ENCODE peak calls at places on chromosomes 13 and 19, in eight cellular contexts. J is osteoblast; G is CD4-positive, CD25-positive, alpha-beta regulatory T cell; B is MG63; K is IMR-90; T is psoas muscle; O is pancreas; U is CD8-positive, alpha-beta T cell. D is an unnamed sample.

GRCh38 chr19:34366670-34367423 is 1.9 kb downstream of the GPI start:
- DNase-seq in J (peak; percentile 90), G (no peak), B (peak; percentile 18), K (peak; percentile 74), T (no peak), O (no peak), U (no peak), D (no peak)

GRCh38 chr13:101730420-101731000 is 278.0 kb downstream of the ITGBL1 start:
- DNase-seq in J (peak; percentile 60), G (no peak), B (no peak), K (no peak), T (no peak), O (no peak), U (no peak), D (no peak)

GRCh38 chr13:59356607-59357006 is 807.1 kb downstream of the DIAPH3 start:
- DNase-seq in J (no peak), G (no peak), B (peak; percentile 9), K (peak; percentile 37), T (peak; percentile 64), O (peak; percentile 75), U (no peak), D (no peak)

GRCh38 chr13:80904386-80904785 is 563.5 kb upstream of the SPRY2 start:
- DNase-seq in J (no peak), G (no peak), B (no peak), K (no peak), T (no peak), O (no peak), U (no peak), D (no peak)

GRCh38 chr19:29088761-29089160 is 124.2 kb downstream of the UQCRFS1 start:
- DNase-seq in J (no peak), G (no peak), B (no peak), K (no peak), T (no peak), O (no peak), U (no peak), D (no peak)

GRCh38 chr19:16067205-16067938 is 8.9 kb upstream of the TPM4 start:
- DNase-seq in J (peak; percentile 97), G (no peak), B (peak; percentile 99), K (peak; percentile 87), T (peak; percentile 40), O (peak; percentile 45), U (no peak), D (no peak)

GRCh38 chr19:2549701-2550191 is 73.8 kb downstream of the GADD45B start:
- DNase-seq in J (peak; percentile 98), G (no peak), B (peak; percentile 42), K (peak; percentile 88), T (peak; percentile 82), O (no peak), U (no peak), D (no peak)

GRCh38 chr13:39189778-39190177 is 151.5 kb downstream of the NHLRC3 start:
- DNase-seq in J (no peak), G (no peak), B (no peak), K (no peak), T (no peak), O (no peak), U (no peak), D (no peak)

GRCh38 chr19:36748431-36749275 is 24.0 kb downstream of the ZNF850 start:
- DNase-seq in J (peak; percentile 10), G (no peak), B (no peak), K (no peak), T (no peak), O (no peak), U (no peak), D (no peak)

GRCh38 chr19:36745870-36746269 is 26.7 kb downstream of the ZNF850 start:
- DNase-seq in J (no peak), G (no peak), B (no peak), K (no peak), T (no peak), O (no peak), U (no peak), D (no peak)

GRCh38 chr19:36750066-36750691 is 22.4 kb downstream of the ZNF850 start:
- DNase-seq in J (no peak), G (no peak), B (no peak), K (no peak), T (no peak), O (no peak), U (no peak), D (no peak)

DNA sequence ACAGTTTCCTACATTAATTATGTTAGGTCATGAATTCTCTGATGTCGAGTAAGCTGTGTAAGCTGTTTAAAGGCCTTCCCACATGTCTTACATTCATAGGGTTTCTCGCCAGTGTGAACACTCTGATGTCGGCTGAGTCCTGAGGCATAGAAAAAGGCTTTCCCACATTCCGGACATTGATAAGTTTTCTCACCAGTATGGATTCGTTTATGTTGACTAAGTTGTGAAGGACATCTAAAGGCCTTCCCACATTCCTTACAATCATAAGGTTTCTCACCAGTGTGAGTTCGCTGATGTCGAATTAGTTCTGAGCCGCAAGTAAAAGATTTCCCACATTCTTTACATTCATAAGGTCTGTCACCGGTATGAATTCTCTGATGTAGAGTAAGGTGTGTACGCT is 24.9 kb downstream of the ZNF850 start:
- DNase-seq in J (no peak), G (no peak), B (no peak), K (no peak), T (no peak), O (no peak), U (no peak), D (no peak)
- H3K9me3 ChIP-seq in J (peaks cover 61% of the 10 kb centered on the region), G (peaks cover 100% of the 10 kb centered on the region), B (peaks cover 50% of the 10 kb centered on the region), K (peaks cover 82% of the 10 kb centered on the region), T (peaks cover 99% of the 10 kb centered on the region), O (peaks cover 15% of the 10 kb centered on the region), U (peaks cover 64% of the 10 kb centered on the region), D (peaks cover 53% of the 10 kb centered on the region)

DNA sequence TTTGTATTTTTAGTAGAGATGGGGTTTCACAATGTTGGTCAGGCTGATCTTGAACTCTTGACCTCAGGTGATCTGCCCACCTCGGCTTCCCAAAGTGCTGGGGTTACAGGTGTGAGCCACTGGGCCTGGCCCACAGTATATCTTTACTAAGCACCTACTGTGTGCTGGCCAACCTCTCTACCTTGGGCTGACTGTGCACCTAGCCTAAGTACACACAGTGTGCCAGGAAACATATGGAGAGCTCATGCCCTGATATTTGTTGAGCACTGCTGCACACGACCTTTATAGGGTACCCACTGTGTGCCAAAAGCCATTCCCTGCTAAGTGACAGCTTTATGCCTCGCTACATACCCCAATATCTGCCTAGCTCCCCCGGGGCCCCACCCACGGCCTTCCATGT is 6.3 kb upstream of the ARHGAP45 start:
- DNase-seq in J (no peak), G (no peak), B (no peak), K (no peak), T (no peak), O (no peak), U (no peak), D (no peak)
- H3K9me3 ChIP-seq in J (peaks cover 26% of the 10 kb centered on the region), G (no peaks in the 10 kb centered on the region), B (no peaks in the 10 kb centered on the region), K (peaks cover 33% of the 10 kb centered on the region), T (peaks cover 33% of the 10 kb centered on the region), O (no peaks in the 10 kb centered on the region), U (peaks cover 11% of the 10 kb centered on the region), D (no peaks in the 10 kb centered on the region)

DNA sequence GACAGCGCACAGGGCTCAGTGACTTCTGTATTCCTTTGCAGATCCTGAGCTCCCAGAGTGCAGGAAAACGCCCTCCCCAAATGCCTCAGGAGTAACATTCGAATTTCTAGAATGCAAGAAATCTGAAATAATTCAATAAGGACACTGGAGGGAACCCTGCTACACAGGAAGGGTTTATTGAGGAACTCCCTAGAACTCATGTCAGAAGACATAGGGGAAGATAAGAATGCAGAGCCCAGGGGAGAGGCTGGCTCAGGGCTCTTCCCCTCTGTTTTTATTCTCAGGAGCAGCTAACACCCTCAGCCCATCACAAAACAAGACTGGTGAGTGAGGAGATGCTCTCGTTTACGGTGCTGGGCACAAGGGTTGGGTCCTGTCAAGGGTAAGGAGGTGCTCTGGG is 6.8 kb downstream of the LILRA1 start:
- DNase-seq in J (no peak), G (no peak), B (no peak), K (no peak), T (no peak), O (no peak), U (no peak), D (no peak)
- H3K9me3 ChIP-seq in J (peaks cover 2% of the 10 kb centered on the region), G (no peaks in the 10 kb centered on the region), B (no peaks in the 10 kb centered on the region), K (peaks cover 28% of the 10 kb centered on the region), T (no peaks in the 10 kb centered on the region), O (no peaks in the 10 kb centered on the region), U (no peaks in the 10 kb centered on the region), D (no peaks in the 10 kb centered on the region)

GRCh38 chr13:56869671-56870070 is 271.0 kb upstream of the PRR20A start:
- DNase-seq in J (no peak), G (no peak), B (no peak), K (no peak), T (no peak), O (no peak), U (no peak), D (no peak)

GRCh38 chr13:56861472-56861871 is 279.2 kb upstream of the PRR20A start:
- DNase-seq in J (no peak), G (no peak), B (no peak), K (no peak), T (no peak), O (no peak), U (no peak), D (no peak)

GRCh38 chr13:56864451-56864850 is 276.3 kb upstream of the PRR20A start:
- DNase-seq in J (no peak), G (no peak), B (no peak), K (no peak), T (no peak), O (no peak), U (no peak), D (no peak)
- H3K9me3 ChIP-seq in J (no peaks in the 10 kb centered on the region), G (peaks cover 5% of the 10 kb centered on the region), B (no peaks in the 10 kb centered on the region), K (peaks cover 3% of the 10 kb centered on the region), T (no peaks in the 10 kb centered on the region), O (no peaks in the 10 kb centered on the region), U (peaks cover 3% of the 10 kb centered on the region), D (no peaks in the 10 kb centered on the region)

GRCh38 chr13:19059016-19059780 is 122.4 kb downstream of the TUBA3C start:
- DNase-seq in J (no peak), G (no peak), B (no peak), K (no peak), T (no peak), O (no peak), U (no peak), D (no peak)
- H3K9me3 ChIP-seq in J (peaks cover 2% of the 10 kb centered on the region), G (peaks cover 5% of the 10 kb centered on the region), B (no peaks in the 10 kb centered on the region), K (peaks cover 67% of the 10 kb centered on the region), T (no peaks in the 10 kb centered on the region), O (no peaks in the 10 kb centered on the region), U (no peaks in the 10 kb centered on the region), D (no peaks in the 10 kb centered on the region)

DNA sequence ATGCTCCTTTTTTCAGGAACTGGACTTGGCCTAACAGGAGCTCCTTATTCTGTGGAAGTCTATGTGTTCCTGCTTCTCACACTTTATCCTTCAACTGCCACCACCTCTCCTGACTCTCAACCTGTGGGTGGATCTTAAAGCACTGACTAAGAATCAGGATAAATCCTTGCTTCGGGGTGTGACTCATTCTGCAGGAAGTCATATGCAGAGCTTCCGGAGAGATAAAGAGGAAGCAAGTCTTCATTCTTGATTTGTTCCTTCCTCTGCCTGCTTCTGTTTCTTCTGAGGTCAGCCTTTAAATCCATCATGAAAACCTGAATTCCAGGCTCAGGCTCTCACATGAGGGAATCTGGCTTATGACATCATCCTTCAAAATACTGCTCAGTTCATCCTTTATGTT is 137.1 kb upstream of the ATXN8OS start:
- DNase-seq in J (no peak), G (no peak), B (no peak), K (no peak), T (no peak), O (no peak), U (no peak), D (no peak)
- H3K9me3 ChIP-seq in J (no peaks in the 10 kb centered on the region), G (no peaks in the 10 kb centered on the region), B (no peaks in the 10 kb centered on the region), K (peaks cover 3% of the 10 kb centered on the region), T (no peaks in the 10 kb centered on the region), O (no peaks in the 10 kb centered on the region), U (no peaks in the 10 kb centered on the region), D (no peaks in the 10 kb centered on the region)

GRCh38 chr19:6187374-6187773 is 51.9 kb downstream of the ACSBG2 start:
- DNase-seq in J (no peak), G (no peak), B (no peak), K (no peak), T (no peak), O (no peak), U (no peak), D (no peak)
- H3K9me3 ChIP-seq in J (no peaks in the 10 kb centered on the region), G (no peaks in the 10 kb centered on the region), B (no peaks in the 10 kb centered on the region), K (peaks cover 8% of the 10 kb centered on the region), T (no peaks in the 10 kb centered on the region), O (no peaks in the 10 kb centered on the region), U (no peaks in the 10 kb centered on the region), D (no peaks in the 10 kb centered on the region)